ENCODE peak calls at places on chromosomes 1 and 21, in seven cellular contexts. G is aorta, B is upper lobe of right lung, E is psoas muscle, H is transverse colon, D is mesenchymal stem cell, A is AG04450. J is an unnamed sample.

GRCh38 chr1:59638172-59638800 is 176.5 kb upstream of the HOOK1 start:
- DNase-seq in G (no peak), B (no peak), E (no peak), H (no peak), D (peak; percentile 61), A (peak; percentile 62), J (peak; percentile 10)

GRCh38 chr1:69221492-69221990 is 346.2 kb upstream of the LRRC7 start:
- DNase-seq in G (no peak), B (no peak), E (no peak), H (no peak), D (no peak), A (no peak), J (no peak)

GRCh38 chr1:162543228-162543627 is 18.3 kb upstream of the UAP1 start:
- DNase-seq in G (no peak), B (no peak), E (no peak), H (no peak), D (no peak), A (no peak), J (no peak)

GRCh38 chr1:153608742-153609584 is 4.0 kb downstream of the S100A16 start:
- DNase-seq in G (peak; percentile 77), B (peak; percentile 91), E (peak; percentile 90), H (peak; percentile 88), D (peak; percentile 94), A (no peak), J (peak; percentile 91)

GRCh38 chr1:174795806-174796205 is 203.9 kb upstream of the CACYBP start:
- DNase-seq in G (no peak), B (no peak), E (no peak), H (no peak), D (no peak), A (no peak), J (no peak)

GRCh38 chr1:6581561-6582305 is 1.9 kb downstream of the ZBTB48 start:
- DNase-seq in G (peak; percentile 64), B (peak; percentile 68), E (no peak), H (peak; percentile 31), D (no peak), A (no peak), J (no peak)

GRCh38 chr1:103416681-103417318 is 108.7 kb upstream of the RNPC3 start:
- DNase-seq in G (no peak), B (no peak), E (no peak), H (no peak), D (no peak), A (no peak), J (no peak)

GRCh38 chr1:81569761-81570160 is 231.0 kb upstream of the ADGRL2 start:
- DNase-seq in G (no peak), B (no peak), E (no peak), H (no peak), D (no peak), A (no peak), J (no peak)

GRCh38 chr21:42286416-42286815 is 28.8 kb downstream of the TFF3 start:
- DNase-seq in G (no peak), B (no peak), E (no peak), H (no peak), D (no peak), A (no peak), J (no peak)

GRCh38 chr1:183080406-183080805 is 57.2 kb downstream of the LAMC1 start:
- DNase-seq in G (no peak), B (no peak), E (no peak), H (no peak), D (peak; percentile 81), A (no peak), J (no peak)

GRCh38 chr1:2927995-2928732 is 93.1 kb upstream of the ACTRT2 start:
- DNase-seq in G (peak; percentile 65), B (no peak), E (no peak), H (no peak), D (no peak), A (no peak), J (no peak)

GRCh38 chr1:2925923-2926322 is 95.3 kb upstream of the ACTRT2 start:
- DNase-seq in G (peak; percentile 87), B (no peak), E (no peak), H (no peak), D (no peak), A (no peak), J (no peak)

GRCh38 chr1:2926447-2927055 is 94.7 kb upstream of the ACTRT2 start:
- DNase-seq in G (peak; percentile 64), B (no peak), E (no peak), H (no peak), D (no peak), A (no peak), J (no peak)

GRCh38 chr1:2928733-2929325 is 92.4 kb upstream of the ACTRT2 start:
- DNase-seq in G (no peak), B (no peak), E (no peak), H (no peak), D (no peak), A (no peak), J (no peak)

DNA sequence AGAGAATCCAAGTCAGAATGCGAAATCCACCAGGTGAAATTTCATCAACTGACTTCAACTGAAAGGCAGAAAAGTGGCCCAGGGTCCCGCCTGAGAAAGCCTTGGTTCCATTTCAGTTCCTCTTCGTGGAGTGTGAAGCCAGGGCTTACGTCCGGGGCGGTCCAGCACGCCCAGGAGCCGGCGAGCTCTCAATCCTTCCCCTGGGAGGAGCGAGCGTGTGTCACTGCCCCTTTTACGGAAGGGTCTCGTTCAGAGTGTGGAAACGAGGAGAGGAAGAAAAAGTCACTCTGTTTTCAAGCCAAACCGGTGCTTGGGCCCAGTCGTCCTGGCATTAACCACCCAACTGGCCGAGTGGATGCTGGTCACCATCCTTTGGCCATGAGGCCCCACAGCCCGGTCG is 93.9 kb upstream of the ACTRT2 start:
- DNase-seq in G (peak; percentile 69), B (no peak), E (no peak), H (no peak), D (no peak), A (no peak), J (no peak)
- H3K9me3 ChIP-seq in G (no peaks in the 10 kb centered on the region), B (no peaks in the 10 kb centered on the region), E (no peaks in the 10 kb centered on the region), H (no peaks in the 10 kb centered on the region), D (no peaks in the 10 kb centered on the region), A (peaks cover 97% of the 10 kb centered on the region), J (no peaks in the 10 kb centered on the region)

GRCh38 chr1:23368562-23369334 is 888 bp downstream of the ZNF436 start:
- DNase-seq in G (peak; percentile 95), B (peak; percentile 95), E (peak; percentile 95), H (peak; percentile 92), D (peak; percentile 96), A (peak; percentile 64), J (peak; percentile 92)

GRCh38 chr1:23366598-23366997 is 3.0 kb downstream of the ZNF436 start:
- DNase-seq in G (no peak), B (no peak), E (no peak), H (no peak), D (no peak), A (no peak), J (no peak)

GRCh38 chr1:23367451-23367790 is 2.2 kb downstream of the ZNF436 start:
- DNase-seq in G (no peak), B (no peak), E (no peak), H (no peak), D (no peak), A (no peak), J (no peak)

GRCh38 chr1:23367791-23368561 is 1.7 kb downstream of the ZNF436 start:
- DNase-seq in G (peak; percentile 99), B (peak; percentile 99), E (peak; percentile 99), H (peak; percentile 99), D (peak; percentile 99), A (peak; percentile 97), J (peak; percentile 99)

GRCh38 chr1:23366146-23366545 is 3.5 kb downstream of the ZNF436 start:
- DNase-seq in G (no peak), B (no peak), E (no peak), H (no peak), D (no peak), A (no peak), J (no peak)
- H3K9me3 ChIP-seq in G (peaks cover 12% of the 10 kb centered on the region), B (peaks cover 31% of the 10 kb centered on the region), E (peaks cover 49% of the 10 kb centered on the region), H (peaks cover 31% of the 10 kb centered on the region), D (peaks cover 46% of the 10 kb centered on the region), A (peaks cover 49% of the 10 kb centered on the region), J (peaks cover 37% of the 10 kb centered on the region)

GRCh38 chr1:35530946-35531345 is 26.3 kb downstream of the KIAA0319L start:
- DNase-seq in G (no peak), B (no peak), E (no peak), H (no peak), D (no peak), A (no peak), J (no peak)
- H3K9me3 ChIP-seq in G (no peaks in the 10 kb centered on the region), B (no peaks in the 10 kb centered on the region), E (no peaks in the 10 kb centered on the region), H (no peaks in the 10 kb centered on the region), D (peaks cover 25% of the 10 kb centered on the region), A (peaks cover 8% of the 10 kb centered on the region), J (no peaks in the 10 kb centered on the region)

GRCh38 chr1:110475358-110476027 is 24.5 kb downstream of the PROK1 start:
- DNase-seq in G (peak; percentile 20), B (no peak), E (no peak), H (no peak), D (no peak), A (no peak), J (no peak)

GRCh38 chr1:110474444-110474843 is 23.5 kb downstream of the PROK1 start:
- DNase-seq in G (no peak), B (no peak), E (no peak), H (no peak), D (no peak), A (no peak), J (no peak)

GRCh38 chr1:110472546-110472945 is 21.6 kb downstream of the PROK1 start:
- DNase-seq in G (no peak), B (no peak), E (no peak), H (no peak), D (no peak), A (no peak), J (no peak)

GRCh38 chr1:110466646-110467280 is 15.8 kb downstream of the PROK1 start:
- DNase-seq in G (no peak), B (no peak), E (no peak), H (no peak), D (no peak), A (no peak), J (no peak)

GRCh38 chr1:110471131-110471530 is 20.2 kb downstream of the PROK1 start:
- DNase-seq in G (no peak), B (no peak), E (no peak), H (no peak), D (no peak), A (no peak), J (no peak)
- H3K9me3 ChIP-seq in G (no peaks in the 10 kb centered on the region), B (no peaks in the 10 kb centered on the region), E (no peaks in the 10 kb centered on the region), H (no peaks in the 10 kb centered on the region), D (no peaks in the 10 kb centered on the region), A (no peaks in the 10 kb centered on the region), J (no peaks in the 10 kb centered on the region)

DNA sequence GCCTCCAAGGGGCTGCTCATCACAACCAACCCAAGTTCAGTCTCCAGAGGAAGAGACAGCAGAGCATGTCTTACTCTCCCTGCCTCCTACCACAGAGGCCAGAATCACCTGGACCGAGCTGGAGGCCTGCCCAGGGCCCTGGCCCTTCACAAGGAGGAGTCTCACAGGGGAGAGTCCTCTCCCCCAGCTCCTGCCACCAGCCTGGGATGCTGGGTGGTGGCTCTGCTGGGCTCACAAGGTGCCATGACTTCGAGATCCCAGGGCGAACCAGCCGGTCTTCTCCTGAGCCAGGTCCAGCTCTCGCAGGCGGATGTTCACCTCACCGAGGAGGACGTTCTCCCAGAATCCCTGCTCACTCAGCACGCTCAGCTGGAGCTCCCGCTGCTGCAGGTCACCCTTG is 13.0 kb upstream of the PPP1R15B start:
- DNase-seq in G (no peak), B (no peak), E (no peak), H (no peak), D (no peak), A (no peak), J (no peak)
- H3K9me3 ChIP-seq in G (no peaks in the 10 kb centered on the region), B (no peaks in the 10 kb centered on the region), E (no peaks in the 10 kb centered on the region), H (no peaks in the 10 kb centered on the region), D (no peaks in the 10 kb centered on the region), A (no peaks in the 10 kb centered on the region), J (no peaks in the 10 kb centered on the region)

J was measured in mucosa of descending colon.